ENCODE peak calls at places on chromosomes 2 and 18, in four cellular contexts. B, Z, U and A are unnamed samples.

GRCh38 chr2:112181571-112182290 is 43.5 kb downstream of the FBLN7 start:
- DNase-seq in B (no peak), Z (no peak), U (no peak), A (no peak)

GRCh38 chr2:171365232-171365631 is 68.6 kb downstream of the METTL8 start:
- DNase-seq in Z (no peak), U (no peak), B (no peak), A (peak)

GRCh38 chr2:235418918-235419317 is 74.9 kb upstream of the AGAP1 start:
- DNase-seq in B (no peak), U (no peak), Z (no peak), A (no peak)

GRCh38 chr2:141020346-141020745 is 1110.5 kb downstream of the LRP1B start:
- DNase-seq in U (no peak), Z (no peak), B (no peak), A (no peak)

GRCh38 chr2:27378096-27378808 is 2.3 kb downstream of the ZNF513 start:
- DNase-seq in Z (no peak), B (no peak), U (no peak), A (no peak)

GRCh38 chr2:38712413-38712812 is 38.7 kb downstream of the SRSF7 start:
- DNase-seq in U (no peak), B (no peak), Z (no peak), A (no peak)

GRCh38 chr2:197037863-197038398 is 111.4 kb upstream of the PGAP1 start:
- DNase-seq in U (no peak), B (no peak), Z (no peak), A (no peak)

GRCh38 chr2:191304939-191305875 is 60.0 kb downstream of the MYO1B start:
- DNase-seq in B (peak), Z (no peak), U (peak), A (peak)

GRCh38 chr18:79964330-79965118 is at the start of gene HSBP1L1:
- DNase-seq in Z (no peak), B (peak), U (peak), A (peak)

GRCh38 chr2:187871506-187871905 is 317.3 kb upstream of the TFPI start:
- DNase-seq in Z (no peak), U (no peak), B (no peak), A (no peak)

GRCh38 chr2:74448771-74449170 is 6.1 kb upstream of the INO80B start:
- DNase-seq in U (no peak), B (no peak), Z (no peak), A (no peak)

GRCh38 chr18:62721837-62722795 is 6.8 kb downstream of the PHLPP1 start:
- DNase-seq in Z (no peak), B (no peak), U (no peak), A (no peak)

GRCh38 chr2:112048887-112049286 is 6.2 kb upstream of the TMEM87B start:
- DNase-seq in B (peak), U (no peak), Z (peak), A (peak)

GRCh38 chr2:16012626-16013501 is 72.5 kb downstream of the MYCN start:
- DNase-seq in U (no peak), B (peak), Z (no peak), A (no peak)

GRCh38 chr2:95310211-95310610 is 13.1 kb downstream of the KCNIP3 start:
- DNase-seq in U (no peak), Z (no peak), B (no peak), A (no peak)

GRCh38 chr2:240174496-240174895 is 34.0 kb upstream of the OTOS start:
- DNase-seq in B (no peak), U (no peak), Z (no peak), A (no peak)

GRCh38 chr2:61853086-61853847 is 593 bp downstream of the FAM161A start:
- DNase-seq in B (peak), U (no peak), Z (peak), A (no peak)

GRCh38 chr2:39437522-39438296 is 624 bp upstream of the MAP4K3 start:
- DNase-seq in U (peak), B (peak), Z (peak), A (peak)

GRCh38 chr2:182833084-182833483 is 33.4 kb downstream of the FRZB start:
- DNase-seq in U (no peak), Z (no peak), B (no peak), A (no peak)

GRCh38 chr18:36828157-36828629 is 609 bp downstream of the TPGS2 start:
- DNase-seq in U (peak), Z (no peak), B (peak), A (peak)

GRCh38 chr2:140836826-140837225 is 1294.0 kb downstream of the LRP1B start:
- DNase-seq in B (no peak), Z (no peak), U (no peak), A (no peak)

GRCh38 chr18:9775172-9775571 is 67.1 kb downstream of the RAB31 start:
- DNase-seq in Z (no peak), B (no peak), U (no peak), A (no peak)

GRCh38 chr2:202754936-202755335 is 116.6 kb downstream of the ICA1L start:
- DNase-seq in Z (no peak), U (no peak), B (no peak), A (no peak)

GRCh38 chr2:110675679-110676078 is 2.2 kb downstream of the BUB1 start:
- DNase-seq in B (no peak), U (no peak), Z (no peak), A (no peak)

GRCh38 chr2:51888120-51888519 is 856.2 kb upstream of the NRXN1 start:
- DNase-seq in U (no peak), Z (no peak), B (no peak), A (no peak)

GRCh38 chr2:100963026-100963375 is 39.1 kb upstream of the RPL31 start:
- DNase-seq in Z (no peak), U (no peak), B (no peak), A (no peak)

GRCh38 chr2:2234398-2234797 is 96.7 kb downstream of the MYT1L start:
- DNase-seq in U (no peak), B (no peak), Z (no peak), A (no peak)

DNA sequence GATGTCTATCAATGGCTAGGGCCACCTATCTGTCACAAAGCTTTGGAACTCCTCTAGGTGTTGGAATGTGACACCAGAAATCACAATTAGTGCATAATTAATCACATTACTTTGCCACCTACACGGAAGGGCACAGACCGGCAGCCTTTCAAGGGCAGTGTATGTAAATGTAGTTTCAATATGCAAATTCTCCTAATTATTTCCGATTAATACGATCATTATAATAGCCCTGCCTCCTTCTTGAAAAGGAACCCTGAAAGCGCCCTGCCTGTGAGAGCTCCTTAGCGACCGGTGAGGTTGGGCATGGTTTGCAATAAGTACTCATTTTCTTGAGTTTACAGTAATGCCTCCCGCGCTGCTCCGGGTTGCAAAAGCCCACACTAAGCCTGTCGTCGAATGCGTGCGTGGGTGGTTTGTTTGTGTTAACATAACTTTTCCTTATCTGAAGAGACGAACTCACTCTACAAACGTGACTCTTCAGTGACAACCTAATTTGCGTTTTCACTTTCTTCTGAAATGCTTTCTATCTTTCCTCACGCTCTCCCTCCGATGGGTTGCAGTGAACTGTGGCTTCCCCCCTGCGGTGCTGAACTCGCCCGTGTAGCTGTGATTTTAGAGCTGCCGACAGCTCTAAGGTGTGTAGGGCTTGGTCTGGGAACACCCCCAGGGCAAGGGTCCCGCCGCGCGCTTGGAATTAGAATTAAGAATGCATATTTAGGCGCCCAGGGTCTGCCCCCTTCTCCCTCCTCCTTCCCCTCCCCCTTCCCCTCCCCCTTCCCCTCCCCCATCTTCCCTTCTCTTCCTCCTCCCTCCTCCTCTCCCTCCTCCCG is 710 bp upstream of the ID2 start:
- DNase-seq in B (peak), Z (peak), U (peak), A (peak)
- TF ChIP-seq POLR2AphosphoS5 in B (peak), Z (no peak), U (no peak), A (no peak)

GRCh38 chr2:148644885-148645134 is 259 bp downstream of the EPC2 start:
- DNase-seq in Z (no peak), U (no peak), B (no peak), A (no peak)

GRCh38 chr2:148643421-148643820 is 1.1 kb upstream of the EPC2 start:
- DNase-seq in Z (no peak), U (no peak), B (no peak), A (peak)

GRCh38 chr2:148645925-148646559 is 1.5 kb downstream of the EPC2 start:
- DNase-seq in B (peak), Z (peak), U (peak), A (peak)

GRCh38 chr2:148643998-148644884 is at the start of gene EPC2:
- DNase-seq in Z (peak), U (peak), B (peak), A (peak)

DNA sequence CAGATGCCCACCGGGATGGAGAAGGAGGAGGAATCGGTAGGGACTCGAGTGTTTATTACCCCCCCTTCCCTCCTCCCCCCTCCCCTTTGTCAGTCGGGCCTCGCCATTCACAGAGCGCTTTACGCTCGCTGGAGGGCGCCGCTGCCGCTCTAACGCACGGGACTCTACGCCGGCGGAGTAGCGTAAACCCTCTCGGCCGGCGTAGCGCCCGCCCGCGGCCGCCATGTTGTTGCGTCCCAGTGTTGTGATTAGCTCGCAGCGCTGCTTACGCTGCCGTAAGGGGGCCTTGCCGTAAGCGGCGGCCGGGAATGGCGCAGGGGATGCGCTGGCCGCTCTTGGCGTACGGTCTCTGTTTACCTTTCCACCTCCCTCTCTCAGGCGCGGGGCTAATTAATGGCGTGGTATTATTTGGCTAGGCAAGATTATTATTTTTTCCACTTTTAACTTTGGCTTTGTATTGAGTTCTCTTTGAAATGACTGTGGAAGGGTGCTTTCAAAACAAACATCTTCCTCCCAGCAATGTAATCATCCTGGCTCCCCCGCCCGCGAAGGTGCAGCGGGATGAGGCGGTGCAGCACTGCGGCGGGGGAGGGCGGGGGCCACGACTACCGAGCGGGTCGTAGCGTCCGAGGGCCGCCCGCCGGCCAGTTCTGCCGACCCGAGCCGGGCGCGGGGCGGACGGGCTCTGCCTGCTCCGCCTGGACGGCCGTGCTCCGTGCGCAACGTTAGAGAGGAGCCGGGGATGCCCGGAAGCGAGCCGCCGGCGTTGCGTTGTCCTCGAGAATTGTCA is 779 bp downstream of the EPC2 start:
- DNase-seq in B (peak), Z (peak), U (peak), A (peak)
- TF ChIP-seq POLR2AphosphoS5 in B (peak), Z (peak), U (peak), A (peak)

GRCh38 chr2:82796132-82796531 is 1662.9 kb downstream of the SUCLG1 start:
- DNase-seq in Z (no peak), U (no peak), B (no peak), A (peak)
- TF ChIP-seq POLR2AphosphoS5 in Z (no peak), U (no peak), B (no peak), A (no peak)

GRCh38 chr18:25147878-25148488 is 204.0 kb downstream of the ZNF521 start:
- DNase-seq in U (no peak), Z (no peak), B (no peak), A (no peak)
- TF ChIP-seq POLR2AphosphoS5 in U (no peak), Z (no peak), B (no peak), A (no peak)

GRCh38 chr2:186575856-186576255 is 14.0 kb upstream of the ITGAV start:
- DNase-seq in Z (no peak), B (no peak), U (no peak), A (no peak)
- TF ChIP-seq POLR2AphosphoS5 in Z (no peak), B (no peak), U (no peak), A (no peak)